ENCODE peak calls at places on chromosome 9, in ten cellular contexts. F, H, C, O, U, I, V, Z, M and W are unnamed samples.

GRCh38 chr9:126317513-126317912 is 9.1 kb upstream of the MVB12B start:
- DNase-seq in F (peak), H (no peak), C (no peak), O (peak), U (no peak), I (no peak), V (no peak), Z (no peak), M (no peak), W (no peak)

GRCh38 chr9:93326654-93327053 is 124.8 kb upstream of the FAM120A start:
- DNase-seq in F (no peak), H (no peak), C (no peak), O (no peak), U (no peak), I (no peak), V (no peak), Z (no peak), M (no peak), W (no peak)

GRCh38 chr9:69379250-69379982 is 54.4 kb downstream of the ENTREP1 start:
- DNase-seq in F (peak), H (no peak), C (no peak), O (peak), U (peak), I (no peak), V (peak), Z (no peak), M (no peak), W (no peak)

GRCh38 chr9:84841915-84842314 is 172.4 kb downstream of the NTRK2 start:
- DNase-seq in F (no peak), H (no peak), C (no peak), O (no peak), U (no peak), I (no peak), V (no peak), Z (no peak), M (no peak), W (no peak)

GRCh38 chr9:112332977-112333638 is at the start of gene PTBP3:
- DNase-seq in F (peak), H (peak), C (peak), O (peak), U (peak), I (no peak), V (peak), Z (peak), M (peak), W (peak)

GRCh38 chr9:97293827-97294226 is 13.6 kb upstream of the CCDC180 start:
- DNase-seq in F (no peak), H (no peak), C (no peak), O (no peak), U (no peak), I (no peak), V (no peak), Z (no peak), M (no peak), W (no peak)

GRCh38 chr9:4939118-4939561 is 45.9 kb upstream of the JAK2 start:
- DNase-seq in F (no peak), H (no peak), C (no peak), O (no peak), U (no peak), I (no peak), V (no peak), Z (no peak), M (no peak), W (no peak)

GRCh38 chr9:133963166-133963565 is 29.0 kb downstream of the VAV2 start:
- DNase-seq in F (no peak), H (no peak), C (peak), O (no peak), U (no peak), I (no peak), V (no peak), Z (no peak), M (no peak), W (no peak)

GRCh38 chr9:104633976-104634520 is 16.0 kb upstream of the OR13C9 start:
- DNase-seq in F (no peak), H (no peak), C (no peak), O (no peak), U (no peak), I (no peak), V (no peak), Z (no peak), M (peak), W (no peak)

GRCh38 chr9:215631-216155 is 1.0 kb downstream of the DOCK8 start:
- DNase-seq in F (no peak), H (no peak), C (no peak), O (no peak), U (no peak), I (no peak), V (no peak), Z (no peak), M (no peak), W (no peak)
- H3K4me3 ChIP-seq in F (no peak), H (no peak), C (peak), O (no peak), U (no peak), I (no peak), V (peak), Z (no peak), M (peak), W (no peak)

DNA sequence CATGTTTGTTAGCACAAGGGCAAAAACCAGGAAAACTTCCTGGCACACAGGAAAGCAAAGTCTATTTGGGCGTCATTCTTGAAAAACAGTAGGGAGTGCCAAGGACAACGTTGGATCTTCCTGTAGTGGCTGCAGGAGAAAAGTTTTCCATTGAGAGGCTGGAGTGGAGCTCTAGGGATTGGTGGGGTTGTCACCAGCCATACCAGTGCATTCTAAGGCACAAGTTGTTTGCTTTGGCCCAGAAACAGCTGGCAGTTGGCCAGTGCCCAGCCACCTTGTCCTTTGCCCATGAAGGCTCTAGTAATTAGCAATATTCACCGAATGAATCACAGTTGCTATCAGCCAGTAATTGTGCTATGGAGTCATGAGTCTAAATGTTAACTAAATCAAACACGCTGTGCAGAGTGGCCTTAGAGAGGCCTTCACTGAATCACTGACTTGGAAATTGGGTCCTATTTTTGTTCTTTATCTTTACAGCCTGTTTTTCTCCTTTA is 26.4 kb downstream of the TNFSF15 start:
- DNase-seq in F (no peak), H (peak), C (no peak), O (no peak), U (peak), I (peak), V (peak), Z (no peak), M (no peak), W (no peak)
- H3K27ac ChIP-seq in F (no peak), H (no peak), C (no peak), O (no peak), U (no peak), I (no peak), V (no peak), Z (no peak), M (no peak), W (no peak)

DNA sequence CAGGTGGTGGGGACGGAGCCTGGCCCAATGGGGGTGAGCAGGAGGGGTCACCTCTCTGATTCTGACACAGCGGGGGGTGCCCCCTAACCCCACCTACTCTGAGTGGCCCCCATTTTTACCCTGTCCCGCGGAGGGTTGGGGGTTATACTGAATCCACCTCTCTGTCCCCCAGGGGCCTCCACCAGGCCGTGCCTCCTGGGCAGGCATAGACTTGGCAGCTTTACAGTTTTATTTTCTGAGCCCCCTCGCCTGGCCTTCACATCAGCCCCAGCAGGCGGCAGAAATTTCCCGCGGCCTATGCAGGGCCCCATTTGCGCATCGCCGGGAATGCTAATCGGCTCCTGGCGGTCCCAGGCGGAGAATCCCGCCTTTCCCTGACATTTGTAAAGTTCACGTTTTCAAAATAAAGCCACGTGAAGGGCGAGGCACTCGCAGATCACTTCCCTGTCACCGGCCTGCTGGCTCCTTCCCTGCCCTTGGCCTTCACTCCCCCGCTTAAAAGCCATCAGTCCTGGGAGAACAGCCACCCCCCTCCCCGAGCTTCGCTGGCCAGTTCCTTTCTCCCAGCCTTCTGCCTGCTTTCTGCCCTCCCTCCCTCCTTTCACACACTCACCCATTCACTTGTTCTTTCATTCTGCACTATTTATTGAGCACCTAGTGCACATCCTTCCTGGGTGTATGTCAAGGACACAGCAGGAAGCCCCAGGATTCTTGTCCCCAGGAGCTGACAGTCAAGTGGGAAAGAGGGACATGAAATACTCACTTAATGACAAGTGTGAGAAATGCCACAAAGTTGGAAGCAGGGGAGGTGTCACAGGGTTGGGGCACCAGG is 17.5 kb upstream of the LAMC3 start:
- DNase-seq in F (no peak), H (no peak), C (no peak), O (no peak), U (no peak), I (no peak), V (peak), Z (no peak), M (peak), W (no peak)
- TF ChIP-seq CTCF in F (no peak), H (no peak), C (no peak), O (no peak), U (no peak), I (no peak), V (no peak), Z (no peak), M (no peak), W (no peak)

DNA sequence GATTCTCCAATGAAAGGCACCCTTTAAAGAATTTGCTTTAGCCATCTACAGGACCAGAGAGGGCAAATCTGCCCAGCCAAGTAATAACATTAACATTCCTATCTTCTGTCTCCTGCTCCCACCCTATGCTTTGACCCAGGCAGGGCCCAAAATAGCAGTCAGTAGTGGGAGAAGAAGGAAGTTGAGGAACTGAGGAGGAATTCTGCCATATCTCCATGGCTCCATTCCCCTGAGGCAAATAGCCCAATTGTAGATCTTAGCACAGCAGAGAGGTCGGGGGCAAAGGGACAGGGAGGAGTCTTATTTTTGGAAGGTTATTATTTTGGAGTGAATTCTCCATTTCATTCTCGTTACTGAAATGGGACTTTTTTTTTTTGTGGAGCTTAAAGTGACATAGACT is 111.1 kb upstream of the IFNK start:
- DNase-seq in F (no peak), H (no peak), C (peak), O (no peak), U (no peak), I (no peak), V (no peak), Z (no peak), M (no peak), W (no peak)
- H3K4me3 ChIP-seq in F (no peak), H (no peak), C (peak), O (peak), U (no peak), I (no peak), V (peak), Z (no peak), M (no peak), W (no peak)

DNA sequence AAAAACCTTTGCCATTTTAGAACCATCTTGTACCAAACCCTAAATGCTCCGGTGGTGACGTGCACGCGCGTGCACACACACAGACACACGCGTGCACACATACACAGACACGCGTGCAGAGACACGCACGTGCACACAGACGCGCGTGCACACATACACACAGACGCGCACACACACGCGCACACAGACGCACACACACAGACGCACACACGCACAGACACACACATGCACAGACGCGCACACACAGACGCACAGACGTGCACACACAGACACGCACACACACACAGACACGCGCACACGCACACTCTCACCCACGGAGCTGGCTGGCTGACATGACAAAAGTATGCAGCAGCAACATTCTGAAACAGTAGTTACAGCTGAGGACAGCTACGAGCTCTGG is 46.1 kb upstream of the UBAC1 start:
- DNase-seq in F (peak), H (no peak), C (no peak), O (peak), U (no peak), I (no peak), V (no peak), Z (no peak), M (no peak), W (no peak)
- H3K27ac ChIP-seq in F (no peak), H (no peak), C (no peak), O (no peak), U (no peak), I (no peak), V (no peak), Z (no peak), M (no peak), W (no peak)

DNA sequence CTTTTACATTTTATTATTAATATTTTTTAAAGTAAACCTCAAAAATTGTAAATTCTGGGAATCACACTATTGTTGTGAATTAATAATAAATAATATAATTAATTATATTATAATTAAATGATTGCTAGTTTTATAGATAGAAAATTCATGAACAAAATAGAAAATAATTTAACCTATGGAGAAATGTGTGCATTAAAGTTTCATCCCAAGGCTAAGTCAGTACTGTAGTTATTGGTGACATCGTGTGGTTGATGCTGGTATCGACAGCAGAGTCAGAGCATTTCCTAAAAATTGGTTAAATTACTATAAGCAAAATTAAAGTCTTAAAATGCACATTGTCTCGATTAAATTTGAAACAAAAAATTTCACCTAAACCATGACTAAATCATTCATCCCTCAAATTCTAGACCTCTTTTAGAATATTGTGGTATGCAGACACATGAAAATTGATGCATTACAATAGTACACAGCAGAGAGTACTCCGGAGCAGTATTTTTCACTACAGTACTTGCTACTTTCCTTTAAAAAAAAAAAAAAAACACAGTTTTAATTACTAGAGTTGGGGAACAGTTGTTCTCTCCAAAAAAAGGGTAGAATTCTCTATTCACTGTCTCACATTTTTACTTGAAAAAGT is 73.9 kb downstream of the RORB start:
- DNase-seq in F (peak), H (no peak), C (no peak), O (peak), U (no peak), I (peak), V (peak), Z (peak), M (peak), W (no peak)
- TF ChIP-seq CTCF in F (peak), H (peak), C (peak), O (peak), U (peak), I (peak), V (peak), Z (peak), M (peak), W (peak)